ENCODE peak calls at places on chromosome 11, in five cellular contexts. One of them, this sample, is unnamed. For H3K9me3, the result is how much of the 10 kb centered on the place peaks cover.

GRCh38 chr11:120432056-120433018 is 79.2 kb upstream of the GRIK4 start:
- DNase-seq in fibroblast of lung: peak
- DNase-seq in GM12878: peak
- DNase-seq in neural progenitor cell: no peak
- DNase-seq in HCT116: peak
- DNase-seq in this sample: peak

GRCh38 chr11:34639545-34639944 is 18.7 kb downstream of the EHF start:
- DNase-seq in fibroblast of lung: no peak
- DNase-seq in HCT116: no peak
- DNase-seq in neural progenitor cell: no peak
- DNase-seq in GM12878: no peak
- DNase-seq in this sample: no peak

GRCh38 chr11:88533001-88533400 is 195.5 kb upstream of the CTSC start:
- DNase-seq in HCT116: no peak
- DNase-seq in neural progenitor cell: no peak
- DNase-seq in fibroblast of lung: no peak
- DNase-seq in GM12878: no peak
- DNase-seq in this sample: no peak

GRCh38 chr11:16778286-16778685 is 39.8 kb downstream of the C11orf58 start:
- DNase-seq in GM12878: no peak
- DNase-seq in HCT116: no peak
- DNase-seq in fibroblast of lung: no peak
- DNase-seq in neural progenitor cell: no peak
- DNase-seq in this sample: no peak

GRCh38 chr11:63574856-63575602 is 11.8 kb upstream of the PLAAT2 start:
- DNase-seq in fibroblast of lung: peak
- DNase-seq in HCT116: no peak
- DNase-seq in GM12878: no peak
- DNase-seq in neural progenitor cell: no peak
- DNase-seq in this sample: no peak

GRCh38 chr11:133821776-133822175 is 23.5 kb downstream of the SPATA19 start:
- DNase-seq in GM12878: no peak
- DNase-seq in fibroblast of lung: peak
- DNase-seq in HCT116: peak
- DNase-seq in neural progenitor cell: peak
- DNase-seq in this sample: peak

GRCh38 chr11:2709429-2709828 is 9.6 kb upstream of the KCNQ1OT1 start:
- DNase-seq in GM12878: no peak
- DNase-seq in fibroblast of lung: peak
- DNase-seq in HCT116: no peak
- DNase-seq in neural progenitor cell: no peak
- DNase-seq in this sample: no peak

GRCh38 chr11:111308140-111308539 is 9.8 kb downstream of the POU2AF3 start:
- DNase-seq in neural progenitor cell: no peak
- DNase-seq in HCT116: no peak
- DNase-seq in fibroblast of lung: peak
- DNase-seq in GM12878: no peak
- DNase-seq in this sample: peak

GRCh38 chr11:27468209-27468608 is 4.4 kb downstream of the LGR4 start:
- DNase-seq in HCT116: no peak
- DNase-seq in GM12878: no peak
- DNase-seq in fibroblast of lung: peak
- DNase-seq in neural progenitor cell: no peak
- DNase-seq in this sample: peak

GRCh38 chr11:7668911-7669310 is 4.4 kb downstream of the CYB5R2 start:
- DNase-seq in fibroblast of lung: no peak
- DNase-seq in HCT116: no peak
- DNase-seq in neural progenitor cell: no peak
- DNase-seq in GM12878: no peak
- DNase-seq in this sample: no peak

GRCh38 chr11:67309166-67309565 is 5.8 kb downstream of the SSH3 start:
- DNase-seq in GM12878: no peak
- DNase-seq in HCT116: no peak
- DNase-seq in fibroblast of lung: no peak
- DNase-seq in neural progenitor cell: no peak
- DNase-seq in this sample: no peak

GRCh38 chr11:71302911-71303310 is 50.5 kb upstream of the SHANK2 start:
- DNase-seq in fibroblast of lung: no peak
- DNase-seq in neural progenitor cell: no peak
- DNase-seq in HCT116: no peak
- DNase-seq in GM12878: no peak
- DNase-seq in this sample: no peak

GRCh38 chr11:70381872-70382842 is 16.2 kb upstream of the CTTN start:
- DNase-seq in fibroblast of lung: peak
- DNase-seq in neural progenitor cell: no peak
- DNase-seq in HCT116: no peak
- DNase-seq in GM12878: no peak
- DNase-seq in this sample: peak

GRCh38 chr11:61959026-61959608 is 8.3 kb downstream of the FTH1 start:
- DNase-seq in neural progenitor cell: no peak
- DNase-seq in GM12878: no peak
- DNase-seq in HCT116: no peak
- DNase-seq in fibroblast of lung: no peak
- DNase-seq in this sample: no peak

GRCh38 chr11:96447208-96447607 is 57.4 kb downstream of the JRKL start:
- DNase-seq in GM12878: no peak
- DNase-seq in neural progenitor cell: no peak
- DNase-seq in HCT116: no peak
- DNase-seq in fibroblast of lung: no peak
- DNase-seq in this sample: no peak

GRCh38 chr11:128757235-128757711 is 63.4 kb downstream of the FLI1 start:
- DNase-seq in HCT116: peak
- DNase-seq in neural progenitor cell: no peak
- DNase-seq in fibroblast of lung: peak
- DNase-seq in GM12878: peak
- DNase-seq in this sample: peak

GRCh38 chr11:131666617-131667016 is 296.2 kb downstream of the NTM start:
- DNase-seq in neural progenitor cell: no peak
- DNase-seq in fibroblast of lung: peak
- DNase-seq in HCT116: no peak
- DNase-seq in GM12878: no peak
- DNase-seq in this sample: no peak

GRCh38 chr11:76857776-76858461 is 2.8 kb upstream of the ACER3 start:
- DNase-seq in neural progenitor cell: no peak
- DNase-seq in HCT116: no peak
- DNase-seq in fibroblast of lung: no peak
- DNase-seq in GM12878: no peak
- DNase-seq in this sample: no peak

GRCh38 chr11:74754507-74755255 is 6.0 kb downstream of the RNF169 start:
- DNase-seq in fibroblast of lung: peak
- DNase-seq in GM12878: peak
- DNase-seq in neural progenitor cell: no peak
- DNase-seq in HCT116: no peak
- DNase-seq in this sample: peak

GRCh38 chr11:70871881-70872280 is 380.5 kb downstream of the SHANK2 start:
- DNase-seq in HCT116: no peak
- DNase-seq in fibroblast of lung: peak
- DNase-seq in GM12878: no peak
- DNase-seq in neural progenitor cell: no peak
- DNase-seq in this sample: no peak

GRCh38 chr11:88103337-88104206 is 71.7 kb downstream of the RAB38 start:
- DNase-seq in GM12878: peak
- DNase-seq in fibroblast of lung: peak
- DNase-seq in neural progenitor cell: peak
- DNase-seq in HCT116: peak
- DNase-seq in this sample: peak

GRCh38 chr11:11788067-11788710 is 53.6 kb upstream of the USP47 start:
- DNase-seq in fibroblast of lung: no peak
- DNase-seq in HCT116: no peak
- DNase-seq in neural progenitor cell: no peak
- DNase-seq in GM12878: no peak
- DNase-seq in this sample: no peak
- TF ChIP-seq CTCF in fibroblast of lung: no peak
- TF ChIP-seq CTCF in HCT116: no peak
- TF ChIP-seq CTCF in neural progenitor cell: no peak
- TF ChIP-seq CTCF in GM12878: no peak
- TF ChIP-seq CTCF in this sample: no peak

GRCh38 chr11:69097263-69097662 is 48.5 kb downstream of the TPCN2 start:
- DNase-seq in neural progenitor cell: no peak
- DNase-seq in fibroblast of lung: no peak
- DNase-seq in HCT116: no peak
- DNase-seq in GM12878: no peak
- DNase-seq in this sample: no peak

GRCh38 chr11:69094915-69095290 is 46.2 kb downstream of the TPCN2 start:
- DNase-seq in GM12878: no peak
- DNase-seq in HCT116: no peak
- DNase-seq in fibroblast of lung: no peak
- DNase-seq in neural progenitor cell: no peak
- DNase-seq in this sample: no peak

GRCh38 chr11:69095300-69095699 is 46.6 kb downstream of the TPCN2 start:
- DNase-seq in fibroblast of lung: no peak
- DNase-seq in GM12878: no peak
- DNase-seq in neural progenitor cell: no peak
- DNase-seq in HCT116: no peak
- DNase-seq in this sample: no peak

GRCh38 chr11:69094111-69094914 is 45.6 kb downstream of the TPCN2 start:
- DNase-seq in GM12878: no peak
- DNase-seq in HCT116: no peak
- DNase-seq in neural progenitor cell: peak
- DNase-seq in fibroblast of lung: no peak
- DNase-seq in this sample: no peak

GRCh38 chr11:69096473-69096872 is 47.7 kb downstream of the TPCN2 start:
- DNase-seq in HCT116: no peak
- DNase-seq in fibroblast of lung: no peak
- DNase-seq in neural progenitor cell: no peak
- DNase-seq in GM12878: no peak
- DNase-seq in this sample: no peak
- TF ChIP-seq EZH2 in HCT116: no peak
- TF ChIP-seq EZH2 in fibroblast of lung: no peak
- TF ChIP-seq EZH2 in neural progenitor cell: no peak
- TF ChIP-seq EZH2 in GM12878: no peak
- TF ChIP-seq EZH2 in this sample: no peak

GRCh38 chr11:114019046-114019445 is 40.5 kb upstream of the ZBTB16 start:
- DNase-seq in HCT116: no peak
- DNase-seq in neural progenitor cell: no peak
- DNase-seq in GM12878: no peak
- DNase-seq in fibroblast of lung: no peak
- DNase-seq in this sample: no peak

GRCh38 chr11:114015117-114015516 is 40.2 kb downstream of the HTR3A start:
- DNase-seq in fibroblast of lung: no peak
- DNase-seq in HCT116: no peak
- DNase-seq in GM12878: no peak
- DNase-seq in neural progenitor cell: no peak
- DNase-seq in this sample: no peak

GRCh38 chr11:114019574-114019973 is 39.9 kb upstream of the ZBTB16 start:
- DNase-seq in HCT116: no peak
- DNase-seq in fibroblast of lung: no peak
- DNase-seq in neural progenitor cell: no peak
- DNase-seq in GM12878: no peak
- DNase-seq in this sample: no peak

GRCh38 chr11:114017723-114018122 is 41.8 kb upstream of the ZBTB16 start:
- DNase-seq in HCT116: no peak
- DNase-seq in neural progenitor cell: no peak
- DNase-seq in GM12878: no peak
- DNase-seq in fibroblast of lung: no peak
- DNase-seq in this sample: no peak
- H3K9me3 ChIP-seq in HCT116: under half
- H3K9me3 ChIP-seq in neural progenitor cell: under half
- H3K9me3 ChIP-seq in GM12878: under half
- H3K9me3 ChIP-seq in fibroblast of lung: under half
- H3K9me3 ChIP-seq in this sample: under half

DNA sequence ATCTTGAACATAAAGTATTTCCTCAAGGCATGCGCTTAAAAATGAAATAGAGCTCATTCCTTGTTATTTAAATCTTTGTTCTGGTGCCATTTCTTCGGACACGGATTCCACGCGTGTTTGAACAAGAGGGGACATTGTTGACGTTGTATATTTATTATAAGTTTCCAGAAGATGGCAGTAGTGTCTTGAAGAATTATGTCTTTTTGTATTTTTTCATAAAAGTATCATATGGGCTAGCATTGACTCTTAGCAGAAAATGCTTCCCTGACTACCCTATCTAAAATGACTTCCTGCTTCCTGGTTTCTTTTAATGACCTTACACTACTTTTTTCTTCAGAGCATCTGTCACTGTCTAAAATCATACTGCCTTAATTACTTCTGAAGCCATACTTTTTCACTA is 20.4 kb downstream of the BIRC2 start:
- DNase-seq in fibroblast of lung: peak
- DNase-seq in HCT116: no peak
- DNase-seq in neural progenitor cell: no peak
- DNase-seq in GM12878: no peak
- DNase-seq in this sample: peak
- TF ChIP-seq CTCF in fibroblast of lung: no peak
- TF ChIP-seq CTCF in HCT116: no peak
- TF ChIP-seq CTCF in neural progenitor cell: peak
- TF ChIP-seq CTCF in GM12878: peak
- TF ChIP-seq CTCF in this sample: peak

GRCh38 chr11:22666320-22666699 is at the start of gene GAS2:
- DNase-seq in GM12878: no peak
- DNase-seq in fibroblast of lung: peak
- DNase-seq in neural progenitor cell: no peak
- DNase-seq in HCT116: no peak
- DNase-seq in this sample: no peak
- TF ChIP-seq EZH2 in GM12878: no peak
- TF ChIP-seq EZH2 in fibroblast of lung: no peak
- TF ChIP-seq EZH2 in neural progenitor cell: no peak
- TF ChIP-seq EZH2 in HCT116: no peak
- TF ChIP-seq EZH2 in this sample: no peak

GRCh38 chr11:54979375-54979774 is 272.7 kb downstream of the OR4A5 start:
- DNase-seq in GM12878: no peak
- DNase-seq in fibroblast of lung: no peak
- DNase-seq in HCT116: no peak
- DNase-seq in neural progenitor cell: no peak
- DNase-seq in this sample: no peak
- H3K9me3 ChIP-seq in GM12878: under half
- H3K9me3 ChIP-seq in fibroblast of lung: under half
- H3K9me3 ChIP-seq in HCT116: under half
- H3K9me3 ChIP-seq in neural progenitor cell: half or more
- H3K9me3 ChIP-seq in this sample: half or more

DNA sequence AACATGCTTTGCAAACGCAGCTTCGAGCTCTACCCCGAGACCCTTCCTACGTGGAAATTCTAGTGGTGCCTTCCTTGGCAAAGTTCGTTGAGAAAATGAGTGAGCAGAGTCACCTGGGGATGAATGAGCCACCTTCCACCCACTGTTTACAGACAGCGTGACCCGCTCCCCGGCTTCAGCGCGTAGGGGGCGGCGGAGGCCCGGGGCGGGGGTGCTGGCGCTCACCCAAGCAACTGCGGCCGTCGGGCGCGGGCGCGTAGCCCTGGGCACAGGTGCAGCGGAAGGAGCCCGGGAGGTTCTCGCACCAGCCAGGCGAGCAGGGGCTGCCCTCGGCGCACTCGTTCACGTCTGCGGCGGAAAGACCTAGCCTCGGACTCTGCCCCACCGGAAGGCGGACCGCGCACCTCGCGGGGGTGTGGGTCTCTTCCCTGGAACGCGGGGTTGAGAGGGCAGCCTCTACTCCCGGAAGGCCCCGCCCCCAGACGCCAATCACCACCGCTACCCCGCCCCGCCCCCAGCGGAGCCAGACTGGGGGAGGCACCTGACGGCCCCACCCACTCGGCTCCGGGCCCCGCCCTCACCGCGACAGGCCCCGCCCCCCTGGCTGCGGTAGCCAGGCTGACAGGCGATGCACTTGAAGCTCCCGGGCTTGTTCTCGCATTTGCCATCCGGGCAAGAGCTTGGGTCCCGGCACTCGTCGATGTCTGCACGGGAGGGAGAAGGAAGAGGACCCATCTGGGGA is 11.8 kb downstream of the LTBP3 start:
- DNase-seq in fibroblast of lung: no peak
- DNase-seq in GM12878: no peak
- DNase-seq in neural progenitor cell: peak
- DNase-seq in HCT116: peak
- DNase-seq in this sample: peak
- TF ChIP-seq CTCF in fibroblast of lung: no peak
- TF ChIP-seq CTCF in GM12878: no peak
- TF ChIP-seq CTCF in neural progenitor cell: no peak
- TF ChIP-seq CTCF in HCT116: no peak
- TF ChIP-seq CTCF in this sample: no peak